ENCODE peak calls at places on chromosomes 5 and 9, in five cellular contexts. I is naive thymus-derived CD4-positive, alpha-beta T cell; J is IMR-90; T is heart right ventricle; Q is CD8-positive, alpha-beta T cell. L is an unnamed sample.

GRCh38 chr9:98256632-98257218 is 1.3 kb upstream of the TBC1D2 start:
- DNase-seq in I (no peak), J (no peak), T (no peak), Q (peak; percentile 37), L (no peak)

GRCh38 chr5:180718810-180719453 is 20.9 kb downstream of the OR2Y1 start:
- DNase-seq in I (no peak), J (peak; percentile 31), T (no peak), Q (peak; percentile 56), L (no peak)

GRCh38 chr9:6551126-6551525 is 94.4 kb downstream of the GLDC start:
- DNase-seq in I (no peak), J (no peak), T (no peak), Q (no peak), L (no peak)

GRCh38 chr9:123319541-123320339 is 36.3 kb upstream of the CRB2 start:
- DNase-seq in I (no peak), J (no peak), T (no peak), Q (no peak), L (no peak)

GRCh38 chr5:61783481-61783880 is 451.4 kb downstream of the ZSWIM6 start:
- DNase-seq in I (no peak), J (no peak), T (no peak), Q (no peak), L (no peak)

GRCh38 chr9:108640211-108640610 is 215.6 kb downstream of the ACTL7B start:
- DNase-seq in I (no peak), J (no peak), T (no peak), Q (no peak), L (no peak)

GRCh38 chr5:174093132-174093531 is 47.6 kb downstream of the NSG2 start:
- DNase-seq in I (no peak), J (no peak), T (no peak), Q (no peak), L (no peak)

GRCh38 chr9:127890053-127890452 is 9.3 kb downstream of the ST6GALNAC6 start:
- DNase-seq in I (no peak), J (no peak), T (no peak), Q (no peak), L (no peak)

GRCh38 chr9:68513981-68514380 is 26.7 kb downstream of the TMEM252 start:
- DNase-seq in I (no peak), J (no peak), T (no peak), Q (no peak), L (no peak)

DNA sequence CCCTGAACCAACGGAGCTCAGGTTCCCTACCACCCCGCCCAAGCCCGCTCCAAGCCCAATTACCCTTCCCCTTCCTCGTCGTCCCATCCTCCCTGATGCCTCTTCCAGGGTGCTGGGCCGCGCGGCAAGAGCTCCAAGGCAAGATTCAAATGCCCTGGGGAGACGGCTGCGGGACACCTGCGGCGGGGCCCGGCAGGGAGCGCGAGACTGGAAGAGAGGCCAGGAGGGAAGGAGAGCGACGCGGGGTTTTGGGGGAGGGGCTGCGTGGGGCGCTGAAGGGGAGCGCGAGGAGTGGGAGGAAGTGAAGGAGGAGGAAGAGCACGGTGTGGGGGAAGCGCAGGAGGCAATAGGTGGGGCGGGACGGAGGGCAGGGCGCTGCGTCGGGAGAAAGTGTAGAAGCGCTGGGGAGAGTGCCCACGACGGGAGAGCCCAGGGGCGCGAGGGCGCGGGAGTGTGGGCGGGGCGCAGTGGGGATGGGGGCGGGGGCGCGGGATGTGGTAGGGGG is 975 bp upstream of the NXNL2 start:
- DNase-seq in I (no peak), J (peak; percentile 57), T (no peak), Q (no peak), L (peak; percentile 78)
- H3K4me1 ChIP-seq in I (no peaks in the 10 kb centered on the region), J (peaks cover 33% of the 10 kb centered on the region), T (peaks cover 10% of the 10 kb centered on the region), Q (peaks cover 15% of the 10 kb centered on the region), L (peaks cover 4% of the 10 kb centered on the region)

GRCh38 chr5:38465702-38466443 is 90.6 kb downstream of the LIFR start:
- DNase-seq in I (no peak), J (no peak), T (no peak), Q (no peak), L (no peak)

GRCh38 chr5:38466444-38467189 is 89.8 kb downstream of the LIFR start:
- DNase-seq in I (no peak), J (no peak), T (peak; percentile 74), Q (no peak), L (peak; percentile 87)

GRCh38 chr5:38465045-38465444 is 91.4 kb downstream of the LIFR start:
- DNase-seq in I (no peak), J (peak; percentile 44), T (no peak), Q (no peak), L (no peak)

GRCh38 chr5:38462972-38463633 is 93.3 kb downstream of the LIFR start:
- DNase-seq in I (no peak), J (peak; percentile 65), T (no peak), Q (no peak), L (no peak)

DNA sequence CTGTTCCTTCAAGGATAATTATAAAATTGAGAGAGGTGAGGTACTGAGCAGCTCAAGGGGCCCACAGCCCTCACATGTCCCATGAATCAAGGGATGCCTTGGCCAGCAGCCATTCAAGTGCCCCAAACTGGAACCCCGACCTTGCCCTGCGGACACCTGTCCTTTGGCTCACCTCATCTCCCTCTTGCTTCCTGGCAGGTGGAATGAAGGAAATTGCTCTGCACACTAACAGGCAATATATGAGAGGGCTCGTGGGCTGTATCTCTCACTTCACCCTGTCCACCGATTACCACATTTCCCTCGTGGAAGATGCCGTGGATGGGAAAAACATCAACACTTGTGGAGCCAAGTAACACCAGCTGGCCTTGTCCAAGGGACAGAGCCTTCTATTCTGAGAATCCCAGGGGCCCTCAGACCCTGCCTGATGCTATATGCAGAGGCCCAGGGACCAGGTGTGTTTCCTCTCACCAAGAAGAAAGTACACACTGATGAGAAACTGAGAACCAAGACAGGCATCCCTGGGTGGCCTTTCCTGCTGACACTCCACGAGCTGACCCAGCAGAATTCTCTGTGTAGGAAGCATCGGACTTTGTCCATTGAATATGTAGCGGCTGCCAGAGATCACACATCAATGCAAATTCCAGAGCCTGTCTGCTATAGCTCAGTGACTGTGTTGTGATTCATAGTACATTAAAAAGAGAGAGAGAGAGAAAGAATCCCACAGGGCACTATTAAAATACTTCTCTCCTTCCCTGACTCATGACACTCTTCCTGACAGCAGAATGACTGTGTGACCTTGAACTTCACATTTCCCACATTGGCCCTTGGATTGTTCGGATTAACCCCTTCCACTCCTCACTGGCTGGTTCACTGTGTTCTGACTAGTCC is 92.6 kb downstream of the LIFR start:
- DNase-seq in I (no peak), J (peak; percentile 93), T (no peak), Q (no peak), L (no peak)
- H3K4me1 ChIP-seq in I (no peaks in the 10 kb centered on the region), J (peaks cover 45% of the 10 kb centered on the region), T (peaks cover 59% of the 10 kb centered on the region), Q (no peaks in the 10 kb centered on the region), L (peaks cover 31% of the 10 kb centered on the region)

GRCh38 chr5:84830265-84830664 is 445.6 kb upstream of the EDIL3 start:
- DNase-seq in I (no peak), J (no peak), T (no peak), Q (no peak), L (no peak)

GRCh38 chr5:84821924-84822323 is 437.2 kb upstream of the EDIL3 start:
- DNase-seq in I (no peak), J (no peak), T (no peak), Q (no peak), L (no peak)

DNA sequence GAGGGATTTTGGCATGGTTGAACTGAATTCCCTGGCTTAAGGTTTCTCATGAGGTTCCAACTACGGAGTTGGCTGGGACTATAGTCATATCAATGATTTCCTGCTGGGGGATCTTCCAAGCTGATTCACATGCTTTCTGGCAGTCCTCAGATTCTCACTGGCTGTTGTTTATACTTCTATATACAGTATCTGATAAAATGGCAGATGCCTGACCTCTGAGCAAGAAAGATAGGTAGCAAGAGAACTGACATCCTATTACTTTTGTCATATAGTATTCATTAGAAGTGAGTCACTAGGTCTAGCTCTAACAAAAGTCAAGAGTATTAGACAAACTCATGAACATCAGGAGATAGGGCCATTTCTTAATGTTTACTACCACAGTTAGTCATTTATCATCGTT is 440.9 kb upstream of the EDIL3 start:
- DNase-seq in I (no peak), J (peak; percentile 82), T (no peak), Q (no peak), L (no peak)
- H3K4me1 ChIP-seq in I (no peaks in the 10 kb centered on the region), J (no peaks in the 10 kb centered on the region), T (no peaks in the 10 kb centered on the region), Q (no peaks in the 10 kb centered on the region), L (no peaks in the 10 kb centered on the region)

GRCh38 chr9:120395374-120395773 is 184.6 kb downstream of the CDK5RAP2 start:
- DNase-seq in I (no peak), J (no peak), T (no peak), Q (no peak), L (no peak)
- H3K4me1 ChIP-seq in I (peaks cover 11% of the 10 kb centered on the region), J (peaks cover 34% of the 10 kb centered on the region), T (no peaks in the 10 kb centered on the region), Q (peaks cover 18% of the 10 kb centered on the region), L (no peaks in the 10 kb centered on the region)